ENCODE peak calls at places on chromosomes 5 and 9, in eight cellular contexts. M is spleen, L is aorta, N is astrocyte of the spinal cord, U is SK-N-MC, C is fibroblast of lung, T is ovary, X is lower leg skin. J is an unnamed sample.

GRCh38 chr9:77025146-77025545 is 5.7 kb downstream of the FOXB2 start:
- DNase-seq in L (no peak), M (no peak), N (no peak), T (no peak), X (no peak), U (no peak), C (no peak), J (no peak)

GRCh38 chr5:34957299-34957698 is 27.9 kb downstream of the DNAJC21 start:
- DNase-seq in X (no peak), C (no peak), M (no peak), L (no peak), T (no peak), N (no peak), U (no peak), J (peak)

GRCh38 chr9:15372385-15373200 is 50.1 kb upstream of the SNAPC3 start:
- DNase-seq in U (no peak), N (no peak), L (no peak), T (no peak), X (no peak), M (no peak), C (peak), J (no peak)

GRCh38 chr5:34684980-34685352 is 28.8 kb downstream of the RAI14 start:
- DNase-seq in U (no peak), X (no peak), T (no peak), L (no peak), C (no peak), M (no peak), N (no peak), J (no peak)

GRCh38 chr9:82152181-82152580 is 163.6 kb downstream of the SPATA31D1 start:
- DNase-seq in C (peak), U (no peak), M (no peak), L (no peak), T (no peak), X (no peak), N (peak), J (no peak)

GRCh38 chr5:86546582-86546981 is 71.2 kb upstream of the COX7C start:
- DNase-seq in L (no peak), T (no peak), C (no peak), X (no peak), N (no peak), M (no peak), U (no peak), J (no peak)

GRCh38 chr5:181187500-181188213 is 17.3 kb downstream of the TRIM7 start:
- DNase-seq in X (peak), N (peak), L (peak), C (peak), T (peak), U (no peak), M (peak), J (no peak)

GRCh38 chr5:74643160-74643562 is 2.6 kb upstream of the ENC1 start:
- DNase-seq in M (no peak), U (no peak), X (no peak), T (no peak), N (peak), C (peak), L (no peak), J (no peak)

GRCh38 chr9:98501776-98502175 is 207.0 kb downstream of the GABBR2 start:
- DNase-seq in L (no peak), T (no peak), X (no peak), C (no peak), M (no peak), N (no peak), U (no peak), J (no peak)

GRCh38 chr9:132126837-132127236 is 35.0 kb upstream of the NTNG2 start:
- DNase-seq in X (no peak), U (no peak), C (no peak), M (no peak), T (no peak), L (no peak), N (no peak), J (no peak)

GRCh38 chr9:75615284-75615683 is 275.2 kb upstream of the PCSK5 start:
- DNase-seq in X (no peak), T (no peak), M (no peak), L (no peak), U (no peak), C (no peak), N (no peak), J (no peak)

GRCh38 chr5:92761585-92761984 is 819.4 kb downstream of the NR2F1-AS1 start:
- DNase-seq in X (no peak), M (no peak), L (no peak), C (no peak), U (no peak), N (no peak), T (no peak), J (no peak)

GRCh38 chr5:31948006-31948405 is 226.1 kb downstream of the GOLPH3 start:
- DNase-seq in U (no peak), L (no peak), N (no peak), C (peak), T (no peak), X (no peak), M (no peak), J (no peak)

GRCh38 chr5:6760003-6760402 is 46.8 kb downstream of the TENT4A start:
- DNase-seq in U (no peak), T (no peak), X (no peak), L (no peak), C (no peak), M (no peak), N (no peak), J (no peak)

DNA sequence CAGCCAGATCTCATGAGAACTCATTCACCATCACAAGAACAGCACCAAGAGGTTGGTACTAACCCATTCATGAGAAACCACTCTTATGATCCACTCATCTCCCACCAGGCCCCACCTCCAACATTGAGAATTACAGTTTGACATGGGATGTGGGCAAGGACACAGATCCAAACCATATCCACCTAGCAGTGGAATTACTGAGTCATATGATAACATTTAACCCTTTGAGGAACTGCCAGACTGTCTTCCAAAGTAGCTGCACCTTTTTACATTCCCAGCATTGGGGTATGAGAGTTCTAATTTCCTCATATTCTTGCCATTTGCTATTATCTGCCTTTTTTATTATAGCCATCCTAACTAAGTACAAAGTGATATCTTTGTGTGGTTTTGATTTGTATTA is 51.9 kb downstream of the CTNNA1 start:
- DNase-seq in C (peak), L (no peak), T (no peak), M (no peak), U (no peak), N (no peak), X (no peak), J (no peak)
- H3K4me3 ChIP-seq in C (no peak), L (no peak), T (no peak), M (no peak), U (no peak), N (no peak), X (no peak), J (no peak)

GRCh38 chr5:178630475-178630930 is 3.7 kb upstream of the CLK4 start:
- DNase-seq in T (no peak), C (peak), U (no peak), M (no peak), N (no peak), L (no peak), X (no peak), J (no peak)
- H3K4me3 ChIP-seq in T (no peak), C (no peak), U (no peak), M (no peak), N (no peak), L (no peak), X (no peak), J (no peak)

GRCh38 chr5:132823481-132824050 is 6.9 kb downstream of the SHROOM1 start:
- DNase-seq in U (no peak), C (no peak), T (no peak), X (no peak), N (no peak), L (no peak), M (no peak), J (no peak)
- H3K4me3 ChIP-seq in U (no peak), C (no peak), T (no peak), X (no peak), N (no peak), L (no peak), M (no peak), J (no peak)

GRCh38 chr9:129667850-129668249 is 2.4 kb downstream of the PRRX2 start:
- DNase-seq in M (no peak), U (no peak), C (no peak), T (no peak), L (no peak), N (no peak), X (no peak), J (no peak)

GRCh38 chr9:129669141-129669718 is 3.8 kb downstream of the PRRX2 start:
- DNase-seq in C (peak), L (peak), X (no peak), T (no peak), N (peak), M (no peak), U (no peak), J (peak)

GRCh38 chr9:129671519-129671918 is 6.1 kb downstream of the PRRX2 start:
- DNase-seq in N (no peak), L (no peak), X (no peak), U (no peak), T (no peak), C (no peak), M (no peak), J (no peak)

GRCh38 chr9:129671065-129671464 is 5.6 kb downstream of the PRRX2 start:
- DNase-seq in N (no peak), X (no peak), M (no peak), U (no peak), C (no peak), T (no peak), L (no peak), J (no peak)

DNA sequence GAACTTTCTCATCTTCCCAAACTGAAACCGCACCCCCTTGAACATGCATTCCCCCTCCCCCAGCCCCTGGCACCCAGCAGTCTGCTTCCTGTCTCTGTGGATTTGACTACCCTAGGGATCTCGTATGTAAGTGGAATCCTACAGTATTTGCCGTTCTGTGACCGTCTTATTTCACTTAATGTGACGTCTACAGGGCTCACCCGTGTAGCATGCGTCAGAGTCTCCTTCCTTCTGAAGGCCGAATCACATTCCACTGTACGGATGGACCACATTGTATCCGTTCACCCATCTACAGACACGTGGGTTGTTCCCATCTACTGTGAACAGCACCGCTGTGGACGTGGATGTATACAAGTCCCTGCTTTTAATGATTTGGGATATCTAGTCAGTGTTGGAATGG is 4.5 kb downstream of the PRRX2 start:
- DNase-seq in C (no peak), L (no peak), X (no peak), M (no peak), U (peak), N (no peak), T (no peak), J (no peak)
- H3K4me3 ChIP-seq in C (no peak), L (no peak), X (no peak), M (no peak), U (peak), N (no peak), T (no peak), J (no peak)

DNA sequence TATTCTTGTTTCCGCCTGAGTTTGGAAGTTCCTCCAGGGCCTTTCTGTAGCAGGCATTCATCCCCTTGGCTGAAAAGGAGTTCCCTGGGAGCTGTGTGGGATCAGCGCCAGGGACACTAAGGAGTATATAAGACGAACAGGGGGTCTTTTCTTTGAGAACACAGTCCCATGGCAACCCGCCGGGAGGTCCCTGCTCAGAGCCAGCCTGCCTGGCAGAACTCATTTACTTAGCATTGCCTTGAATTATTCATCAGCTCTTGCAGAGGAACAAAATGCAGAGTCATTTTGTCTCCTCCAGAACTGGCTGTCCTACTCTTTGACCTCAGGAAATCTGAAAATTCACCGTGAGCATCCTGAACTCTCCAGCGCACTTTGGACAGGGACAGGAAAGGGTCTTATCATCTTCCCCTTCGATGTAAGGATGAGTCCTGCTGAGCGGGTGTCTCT is 120.4 kb upstream of the OSMR start:
- DNase-seq in T (no peak), L (no peak), U (peak), C (no peak), N (peak), X (no peak), M (no peak), J (no peak)
- H3K4me3 ChIP-seq in T (no peak), L (no peak), U (peak), C (no peak), N (no peak), X (no peak), M (no peak), J (no peak)

DNA sequence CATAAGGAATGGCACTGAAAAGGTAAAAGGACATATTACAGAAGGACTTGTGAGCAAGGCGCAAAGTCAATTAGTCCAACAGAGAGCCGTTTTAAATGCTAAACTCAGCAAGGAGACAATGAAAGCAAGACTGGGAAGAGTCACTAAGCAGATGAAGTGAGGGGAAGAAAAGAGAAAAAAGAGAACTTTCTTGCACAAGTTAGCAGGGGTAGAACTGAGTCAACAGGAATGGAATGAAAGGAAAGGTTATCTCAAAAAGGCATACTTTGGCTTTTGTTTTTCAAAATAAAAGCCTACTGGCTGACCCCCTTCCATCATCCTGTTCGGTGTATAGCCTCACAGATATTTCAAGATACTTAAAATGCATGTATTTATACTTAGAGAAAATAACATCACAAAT is 75.0 kb downstream of the NR6A1 start:
- DNase-seq in X (no peak), U (no peak), M (no peak), T (no peak), N (peak), C (peak), L (no peak), J (no peak)
- H3K4me3 ChIP-seq in X (no peak), U (no peak), M (no peak), T (no peak), N (no peak), C (no peak), L (no peak), J (no peak)

DNA sequence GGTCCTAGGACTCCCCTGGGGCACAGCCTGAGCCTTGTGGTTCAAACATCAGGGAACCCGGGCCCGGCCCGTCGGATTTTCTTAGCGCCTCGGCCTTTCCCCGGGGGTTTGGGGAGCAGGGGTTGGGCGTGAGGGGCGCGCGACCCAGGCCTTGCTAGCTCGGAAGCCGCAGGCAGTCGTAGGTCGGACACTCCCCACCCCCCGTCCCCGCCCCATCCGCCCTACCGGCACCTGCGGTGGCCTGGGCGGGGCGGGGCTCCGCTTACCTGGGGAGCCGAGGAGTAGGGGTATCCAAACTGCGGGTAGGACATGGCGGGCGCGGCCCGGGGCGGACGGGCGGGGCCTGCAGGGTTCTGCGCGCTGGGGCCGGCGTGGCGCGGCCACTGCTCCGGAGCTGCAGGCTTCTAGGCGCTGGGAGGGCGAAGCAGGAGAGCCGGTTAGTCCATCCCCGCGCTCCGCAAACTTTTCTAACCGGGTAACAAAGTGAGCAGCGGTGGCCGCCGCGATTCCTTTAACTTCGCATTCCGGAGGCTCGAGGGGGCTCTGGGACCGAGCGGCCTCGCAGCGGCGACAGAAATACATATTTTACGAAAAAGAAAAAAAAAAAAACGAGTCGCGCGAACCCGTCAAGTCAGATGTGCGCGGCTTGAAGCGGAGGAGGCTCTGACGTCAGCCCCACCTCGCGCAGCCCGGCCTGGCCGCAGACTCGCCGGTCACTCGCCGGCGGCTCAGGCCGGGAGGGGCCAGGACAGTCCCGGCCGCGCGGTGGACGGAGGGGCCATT is at the start of gene IRX4:
- DNase-seq in U (no peak), C (peak), L (peak), T (no peak), X (no peak), M (peak), N (no peak), J (no peak)
- H3K4me3 ChIP-seq in U (no peak), C (no peak), L (peak), T (no peak), X (peak), M (peak), N (no peak), J (no peak)

GRCh38 chr9:33448159-33448511 is 742 bp upstream of the AQP3 start:
- DNase-seq in U (no peak), X (no peak), M (no peak), C (no peak), L (no peak), N (no peak), T (no peak), J (no peak)

GRCh38 chr9:33445941-33446506 is 1.4 kb downstream of the AQP3 start:
- DNase-seq in X (no peak), N (no peak), M (no peak), L (no peak), C (no peak), U (no peak), T (no peak), J (no peak)

GRCh38 chr9:33445389-33445881 is 2.0 kb downstream of the AQP3 start:
- DNase-seq in M (no peak), N (no peak), X (no peak), C (no peak), U (no peak), L (no peak), T (no peak), J (no peak)

GRCh38 chr9:33447404-33448158 is at the start of gene AQP3:
- DNase-seq in U (no peak), T (peak), M (peak), X (peak), N (peak), C (peak), L (peak), J (no peak)

GRCh38 chr9:33446507-33447403 is 638 bp downstream of the AQP3 start:
- DNase-seq in X (no peak), T (peak), L (peak), C (peak), N (peak), M (no peak), U (no peak), J (no peak)
- H3K4me3 ChIP-seq in X (peak), T (peak), L (peak), C (peak), N (peak), M (peak), U (peak), J (peak)

GRCh38 chr5:154795235-154795596 is 40.0 kb downstream of the LARP1 start:
- DNase-seq in M (no peak), X (no peak), N (no peak), U (no peak), C (no peak), L (no peak), T (no peak), J (no peak)

GRCh38 chr5:154791535-154791934 is 36.4 kb downstream of the LARP1 start:
- DNase-seq in L (no peak), X (no peak), M (no peak), T (no peak), C (no peak), N (no peak), U (no peak), J (no peak)

GRCh38 chr5:154797762-154798161 is 42.6 kb downstream of the LARP1 start:
- DNase-seq in L (no peak), M (no peak), T (no peak), N (peak), X (no peak), C (peak), U (no peak), J (peak)

GRCh38 chr5:154793599-154794524 is 38.7 kb downstream of the LARP1 start:
- DNase-seq in X (no peak), M (peak), T (peak), L (no peak), C (peak), U (no peak), N (peak), J (no peak)

DNA sequence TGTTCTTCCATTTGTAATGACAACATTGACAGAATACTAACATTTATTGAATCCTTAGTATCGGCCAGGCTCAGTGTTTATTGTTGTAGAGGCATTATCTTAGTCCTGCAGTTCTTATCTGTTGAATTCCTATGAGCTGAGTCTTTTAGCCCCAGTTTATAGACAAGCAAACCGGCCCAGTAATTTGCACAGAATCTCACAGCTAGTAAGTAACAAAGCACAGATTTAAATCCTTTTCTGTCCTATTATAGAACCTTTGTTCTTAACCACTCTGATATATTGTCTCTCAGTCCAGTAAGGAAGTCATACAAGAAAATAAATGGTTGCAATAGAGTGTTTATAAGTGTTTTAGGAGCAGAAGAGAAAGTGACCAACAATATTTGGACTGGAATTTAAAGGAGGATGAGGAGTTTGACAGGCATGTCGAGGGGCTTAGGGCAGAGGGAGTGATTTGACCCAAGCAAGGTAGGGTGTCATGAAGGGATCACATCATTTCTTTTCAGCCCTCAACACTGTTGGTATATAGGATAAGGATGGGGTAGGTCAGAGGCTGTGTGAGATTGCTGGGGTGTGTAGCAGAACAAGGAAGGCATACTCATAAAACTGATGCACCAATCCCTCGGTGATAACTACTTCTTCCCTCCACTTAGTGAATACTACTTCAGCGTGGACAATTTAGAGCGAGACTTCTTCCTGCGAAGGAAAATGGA is 39.5 kb downstream of the LARP1 start:
- DNase-seq in U (no peak), L (no peak), X (no peak), C (peak), M (no peak), T (no peak), N (peak), J (no peak)
- H3K4me3 ChIP-seq in U (no peak), L (no peak), X (no peak), C (no peak), M (no peak), T (no peak), N (no peak), J (no peak)

J was measured in AG04449.